ENCODE peak calls at places on chromosomes 16 and 17, in five cellular contexts. O, W, K, Z and M are unnamed samples.

GRCh38 chr17:79581306-79581932 is 29.4 kb downstream of the RBFOX3 start:
- DNase-seq in Z (no peak), K (no peak), W (no peak), O (peak), M (no peak)

GRCh38 chr17:82675476-82676245 is 22.8 kb downstream of the RAB40B start:
- DNase-seq in Z (no peak), O (no peak), W (no peak), K (no peak), M (no peak)

GRCh38 chr16:3509470-3509928 is 8.7 kb downstream of the CLUAP1 start:
- DNase-seq in K (no peak), O (no peak), Z (no peak), W (peak), M (no peak)

GRCh38 chr17:57858838-57859237 is 9.0 kb upstream of the MRPS23 start:
- DNase-seq in Z (no peak), K (no peak), O (no peak), W (no peak), M (no peak)

GRCh38 chr17:1091885-1092284 is 87.9 kb downstream of the ABR start:
- DNase-seq in Z (no peak), K (peak), O (no peak), W (no peak), M (no peak)

GRCh38 chr17:41404024-41404651 is 6.7 kb upstream of the KRT31 start:
- DNase-seq in W (no peak), Z (peak), O (no peak), K (no peak), M (peak)

GRCh38 chr17:42421479-42422332 is 1.4 kb downstream of the CAVIN1 start:
- DNase-seq in W (peak), O (peak), Z (no peak), K (no peak), M (no peak)

GRCh38 chr16:11094838-11095565 is 150.6 kb downstream of the CLEC16A start:
- DNase-seq in Z (no peak), O (no peak), K (no peak), W (no peak), M (no peak)

GRCh38 chr17:20315321-20315720 is 152.0 kb downstream of the LGALS9B start:
- DNase-seq in W (no peak), O (no peak), Z (no peak), K (no peak), M (no peak)

GRCh38 chr16:21263640-21264211 is 14.4 kb downstream of the CRYM start:
- DNase-seq in O (peak), Z (no peak), W (no peak), K (peak), M (no peak)

GRCh38 chr17:4733073-4733531 is 1.9 kb downstream of the MED11 start:
- DNase-seq in Z (no peak), W (peak), O (no peak), K (no peak), M (no peak)

GRCh38 chr17:7887038-7887481 is 1.5 kb upstream of the CHD3 start:
- DNase-seq in Z (no peak), O (no peak), W (no peak), K (no peak), M (no peak)

GRCh38 chr16:20332411-20332810 is 5.1 kb upstream of the GP2 start:
- DNase-seq in O (no peak), W (no peak), K (no peak), Z (no peak), M (no peak)

GRCh38 chr16:73949574-73950348 is 346.9 kb upstream of the PSMD7 start:
- DNase-seq in Z (no peak), W (no peak), K (peak), O (no peak), M (no peak)

GRCh38 chr16:86219655-86220445 is 290.5 kb upstream of the FOXF1 start:
- DNase-seq in O (no peak), Z (no peak), W (no peak), K (no peak), M (no peak)

GRCh38 chr16:19935696-19936095 is 51.0 kb upstream of the GPRC5B start:
- DNase-seq in Z (no peak), W (no peak), K (no peak), O (peak), M (no peak)

GRCh38 chr16:73032548-73033270 is 15.2 kb downstream of the ZFHX3 start:
- DNase-seq in K (no peak), W (no peak), O (no peak), Z (no peak), M (no peak)

GRCh38 chr16:75256871-75257343 is 5.5 kb upstream of the BCAR1 start:
- DNase-seq in K (no peak), O (peak), W (no peak), Z (no peak), M (no peak)

GRCh38 chr17:60106377-60107059 is 27.8 kb upstream of the HEATR6 start:
- DNase-seq in Z (no peak), W (no peak), K (peak), O (no peak), M (no peak)

GRCh38 chr17:79748296-79749099 is 17.8 kb downstream of the ENPP7 start:
- DNase-seq in W (no peak), K (no peak), Z (no peak), O (peak), M (no peak)

GRCh38 chr17:82396601-82397435 is 21.3 kb upstream of the HEXD start:
- DNase-seq in W (no peak), O (no peak), K (no peak), Z (no peak), M (no peak)

GRCh38 chr16:68468849-68469248 is 20.5 kb upstream of the SMPD3 start:
- DNase-seq in K (no peak), Z (no peak), O (no peak), W (no peak), M (no peak)
- H3K27ac ChIP-seq in K (no peak), Z (no peak), O (no peak), W (peak), M (peak)

GRCh38 chr17:6109541-6109940 is 39.4 kb downstream of the WSCD1 start:
- DNase-seq in Z (no peak), W (peak), O (no peak), K (no peak), M (no peak)

GRCh38 chr17:6108382-6108781 is 38.2 kb downstream of the WSCD1 start:
- DNase-seq in O (no peak), W (peak), Z (no peak), K (no peak), M (no peak)

GRCh38 chr17:6106212-6106611 is 36.0 kb downstream of the WSCD1 start:
- DNase-seq in O (no peak), W (no peak), K (no peak), Z (no peak), M (no peak)

GRCh38 chr17:6108987-6109386 is 38.8 kb downstream of the WSCD1 start:
- DNase-seq in O (no peak), K (no peak), W (peak), Z (no peak), M (no peak)

GRCh38 chr17:6107791-6108190 is 37.6 kb downstream of the WSCD1 start:
- DNase-seq in Z (no peak), W (peak), O (no peak), K (no peak), M (no peak)
- TF ChIP-seq POLR2AphosphoS5 in Z (no peak), W (no peak), O (no peak), K (no peak), M (no peak)

GRCh38 chr16:1458336-1458976 is 14.1 kb upstream of the CCDC154 start:
- DNase-seq in W (no peak), Z (no peak), K (no peak), O (no peak), M (no peak)
- H3K27ac ChIP-seq in W (peak), Z (no peak), K (no peak), O (no peak), M (no peak)

DNA sequence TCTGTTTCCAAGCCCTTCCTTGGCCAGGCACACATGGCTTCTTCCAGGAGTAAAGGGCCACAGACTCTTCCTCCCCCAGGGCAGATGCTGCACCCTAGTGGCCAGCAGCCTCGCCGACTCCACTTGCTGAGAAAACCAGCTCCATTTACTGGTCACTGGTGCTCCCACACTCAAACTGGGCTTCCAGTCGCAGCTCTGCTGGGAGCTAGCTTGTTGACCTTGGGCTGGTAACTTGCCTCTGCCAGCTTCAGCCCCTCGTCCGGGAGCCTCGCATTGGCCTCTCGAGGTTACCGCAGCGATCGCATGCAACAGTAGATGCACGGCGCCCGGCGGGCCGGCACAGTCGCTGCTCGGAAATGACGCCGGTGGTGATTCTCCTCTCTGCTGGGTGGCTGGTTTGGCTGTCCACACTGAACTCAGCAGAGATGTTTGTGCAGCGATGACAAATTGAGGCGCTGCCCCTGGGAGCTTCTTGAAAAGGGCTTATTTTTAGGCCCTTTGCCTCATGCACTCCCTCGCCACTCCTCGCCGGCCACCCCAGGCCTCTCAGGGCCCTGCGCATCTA is 81.7 kb upstream of the PLCG2 start:
- DNase-seq in O (peak), W (no peak), Z (peak), K (peak), M (peak)
- TF ChIP-seq POLR2AphosphoS5 in O (no peak), W (peak), Z (no peak), K (peak), M (no peak)

GRCh38 chr17:55820675-55821074 is 69.8 kb downstream of the PCTP start:
- DNase-seq in Z (no peak), K (no peak), O (no peak), W (no peak), M (no peak)

GRCh38 chr17:55818451-55819375 is 67.9 kb downstream of the PCTP start:
- DNase-seq in Z (no peak), W (no peak), O (no peak), K (no peak), M (peak)

GRCh38 chr17:55816532-55817272 is 65.9 kb downstream of the PCTP start:
- DNase-seq in O (no peak), K (no peak), W (no peak), Z (no peak), M (no peak)

GRCh38 chr17:55817273-55817709 is 66.4 kb downstream of the PCTP start:
- DNase-seq in K (no peak), Z (no peak), W (no peak), O (no peak), M (no peak)

DNA sequence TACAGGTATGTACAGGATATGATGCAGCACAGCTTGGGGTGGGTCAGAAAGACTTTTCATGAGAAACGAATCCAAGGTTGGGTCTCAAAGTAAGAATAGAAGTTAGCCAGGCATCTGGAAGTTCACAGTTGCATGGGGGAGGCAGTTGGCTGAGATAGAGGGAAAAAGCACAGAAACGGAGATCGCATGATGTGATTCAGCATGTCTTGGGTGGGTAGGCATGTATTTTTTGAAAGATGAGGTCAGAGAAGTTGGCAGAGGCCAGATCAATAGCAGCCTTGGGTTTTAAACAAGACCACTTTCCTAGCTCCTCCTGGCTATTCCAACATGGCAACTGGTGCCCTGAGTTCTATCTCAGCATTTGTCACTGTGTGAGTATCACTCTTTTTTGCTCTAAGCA is 67.2 kb downstream of the PCTP start:
- DNase-seq in Z (no peak), K (no peak), O (no peak), W (no peak), M (no peak)
- H3K27ac ChIP-seq in Z (no peak), K (no peak), O (no peak), W (no peak), M (no peak)